ENCODE peak calls at places on chromosome X, in seven cellular contexts. One of them, this sample, is unnamed.

GRCh38 chrX:26783512-26784225 is 567.7 kb downstream of the MAGEB5 start:
- DNase-seq in psoas muscle: no peak
- DNase-seq in thoracic aorta: peak; percentile 2
- DNase-seq in H1: peak; percentile 17
- DNase-seq in ascending aorta: no peak
- DNase-seq in type B pancreatic cell: no peak
- DNase-seq in endothelial cell: no peak
- DNase-seq in this sample: no peak

GRCh38 chrX:63250253-63250868 is 100.8 kb downstream of the SPIN4 start:
- DNase-seq in psoas muscle: no peak
- DNase-seq in thoracic aorta: no peak
- DNase-seq in H1: no peak
- DNase-seq in ascending aorta: no peak
- DNase-seq in type B pancreatic cell: no peak
- DNase-seq in endothelial cell: peak; percentile 48
- DNase-seq in this sample: peak; percentile 24

GRCh38 chrX:16822723-16823122 is 36.5 kb downstream of the TXLNG start:
- DNase-seq in psoas muscle: no peak
- DNase-seq in thoracic aorta: no peak
- DNase-seq in H1: no peak
- DNase-seq in ascending aorta: no peak
- DNase-seq in type B pancreatic cell: no peak
- DNase-seq in endothelial cell: no peak
- DNase-seq in this sample: no peak

GRCh38 chrX:48972214-48973164 is 845 bp upstream of the KCND1 start:
- DNase-seq in psoas muscle: peak; percentile 27
- DNase-seq in thoracic aorta: no peak
- DNase-seq in H1: no peak
- DNase-seq in ascending aorta: peak; percentile 67
- DNase-seq in type B pancreatic cell: no peak
- DNase-seq in endothelial cell: peak; percentile 41
- DNase-seq in this sample: peak; percentile 40

GRCh38 chrX:123740006-123740405 is 7.2 kb upstream of the THOC2 start:
- DNase-seq in psoas muscle: no peak
- DNase-seq in thoracic aorta: no peak
- DNase-seq in H1: no peak
- DNase-seq in ascending aorta: no peak
- DNase-seq in type B pancreatic cell: no peak
- DNase-seq in endothelial cell: no peak
- DNase-seq in this sample: no peak

GRCh38 chrX:115650916-115651315 is 89.9 kb downstream of the PLS3 start:
- DNase-seq in psoas muscle: no peak
- DNase-seq in thoracic aorta: no peak
- DNase-seq in H1: no peak
- DNase-seq in ascending aorta: no peak
- DNase-seq in type B pancreatic cell: no peak
- DNase-seq in endothelial cell: peak; percentile 45
- DNase-seq in this sample: no peak

GRCh38 chrX:48677456-48678030 is 6.1 kb upstream of the WAS start:
- DNase-seq in psoas muscle: no peak
- DNase-seq in thoracic aorta: no peak
- DNase-seq in H1: no peak
- DNase-seq in ascending aorta: no peak
- DNase-seq in type B pancreatic cell: no peak
- DNase-seq in endothelial cell: no peak
- DNase-seq in this sample: no peak

GRCh38 chrX:67720344-67720743 is 176.5 kb downstream of the AR start:
- DNase-seq in psoas muscle: no peak
- DNase-seq in thoracic aorta: no peak
- DNase-seq in H1: no peak
- DNase-seq in ascending aorta: no peak
- DNase-seq in type B pancreatic cell: no peak
- DNase-seq in endothelial cell: no peak
- DNase-seq in this sample: no peak

GRCh38 chrX:110568396-110568795 is 209.7 kb downstream of the RTL9 start:
- DNase-seq in psoas muscle: no peak
- DNase-seq in thoracic aorta: no peak
- DNase-seq in H1: no peak
- DNase-seq in ascending aorta: no peak
- DNase-seq in type B pancreatic cell: no peak
- DNase-seq in endothelial cell: no peak
- DNase-seq in this sample: no peak

DNA sequence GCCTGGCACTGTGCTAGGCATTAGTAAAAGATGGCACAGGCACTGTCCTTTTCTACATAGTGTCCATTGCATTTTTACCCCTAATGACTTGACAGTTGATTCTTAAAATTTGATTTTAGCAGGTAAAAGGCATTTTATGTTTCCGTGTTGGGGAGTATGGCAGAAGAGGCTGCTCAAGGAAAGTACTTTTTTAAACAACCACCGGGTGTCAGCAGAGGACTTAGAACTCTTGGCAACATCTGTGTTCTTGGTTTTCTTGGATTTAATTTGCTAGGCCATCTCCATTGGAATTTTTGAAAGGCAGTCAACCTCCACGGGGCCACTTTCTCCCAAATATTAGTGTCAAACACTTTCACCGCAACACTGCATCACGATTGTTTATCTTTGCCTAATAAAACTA is 102.9 kb downstream of the TSPAN7 start:
- DNase-seq in psoas muscle: no peak
- DNase-seq in thoracic aorta: no peak
- DNase-seq in H1: no peak
- DNase-seq in ascending aorta: no peak
- DNase-seq in type B pancreatic cell: no peak
- DNase-seq in endothelial cell: peak; percentile 14
- DNase-seq in this sample: no peak
- TF ChIP-seq CTCF in psoas muscle: peak; percentile 37
- TF ChIP-seq CTCF in thoracic aorta: peak; percentile 22
- TF ChIP-seq CTCF in H1: peak; percentile 29
- TF ChIP-seq CTCF in ascending aorta: peak; percentile 17
- TF ChIP-seq CTCF in type B pancreatic cell: peak; percentile 74
- TF ChIP-seq CTCF in endothelial cell: no peak
- TF ChIP-seq CTCF in this sample: peak; percentile 33

DNA sequence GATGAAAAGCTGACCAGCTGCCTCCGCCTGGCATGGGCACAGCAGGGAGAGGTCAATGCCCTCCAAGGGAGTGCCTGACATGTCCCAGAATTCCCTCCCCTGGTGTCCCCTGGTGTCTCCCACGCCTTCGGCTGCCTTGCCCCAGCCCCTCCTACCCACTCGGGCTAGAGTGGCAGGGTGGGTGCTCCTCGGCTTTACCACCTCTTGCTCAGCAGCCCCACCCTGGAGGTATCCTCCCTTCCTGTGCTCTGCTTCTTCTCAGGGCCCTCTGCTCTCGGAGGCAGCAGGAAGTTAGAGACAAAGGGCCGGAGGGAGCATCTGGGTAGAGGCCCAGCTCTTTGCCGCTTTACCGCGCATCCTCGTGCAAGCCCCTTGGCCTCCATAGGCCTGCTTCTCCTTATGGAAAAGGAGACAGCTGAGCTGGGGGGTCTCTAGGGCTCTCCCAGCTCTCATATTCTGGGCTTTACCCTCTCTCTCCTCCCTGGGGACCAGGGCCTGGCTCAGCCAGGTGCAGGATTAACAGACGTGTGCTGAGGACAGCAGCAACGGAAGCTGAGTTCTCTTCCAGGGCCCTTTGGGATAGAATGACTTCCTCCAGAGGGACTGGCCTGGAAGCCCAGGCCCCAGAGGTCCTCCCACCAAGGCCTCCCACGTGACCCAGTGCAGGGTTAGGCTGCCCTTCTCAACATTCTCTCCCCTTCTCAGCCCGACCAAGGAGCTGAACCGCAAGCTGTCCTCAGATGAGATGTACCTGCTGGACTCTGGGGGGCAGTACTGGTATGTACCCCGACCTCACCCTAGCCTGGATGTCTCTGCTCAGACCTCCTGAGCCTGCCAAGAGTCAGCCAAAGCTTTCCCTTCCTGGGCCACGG is 17.2 kb downstream of the XPNPEP2 start:
- DNase-seq in psoas muscle: no peak
- DNase-seq in thoracic aorta: no peak
- DNase-seq in H1: no peak
- DNase-seq in ascending aorta: no peak
- DNase-seq in type B pancreatic cell: no peak
- DNase-seq in endothelial cell: no peak
- DNase-seq in this sample: peak; percentile 45
- TF ChIP-seq CTCF in psoas muscle: no peak
- TF ChIP-seq CTCF in thoracic aorta: no peak
- TF ChIP-seq CTCF in H1: peak; percentile 65
- TF ChIP-seq CTCF in ascending aorta: no peak
- TF ChIP-seq CTCF in type B pancreatic cell: no peak
- TF ChIP-seq CTCF in endothelial cell: no peak
- TF ChIP-seq CTCF in this sample: peak; percentile 21

GRCh38 chrX:47190445-47191269 is 3.0 kb upstream of the UBA1 start:
- DNase-seq in psoas muscle: peak; percentile 88
- DNase-seq in thoracic aorta: peak; percentile 63
- DNase-seq in H1: peak; percentile 57
- DNase-seq in ascending aorta: peak; percentile 90
- DNase-seq in type B pancreatic cell: peak; percentile 87
- DNase-seq in endothelial cell: peak; percentile 78
- DNase-seq in this sample: peak; percentile 88
- TF ChIP-seq CTCF in psoas muscle: no peak
- TF ChIP-seq CTCF in thoracic aorta: no peak
- TF ChIP-seq CTCF in H1: no peak
- TF ChIP-seq CTCF in ascending aorta: no peak
- TF ChIP-seq CTCF in type B pancreatic cell: no peak
- TF ChIP-seq CTCF in endothelial cell: no peak
- TF ChIP-seq CTCF in this sample: no peak

GRCh38 chrX:152850465-152850864 is 19.6 kb downstream of the NSDHL start:
- DNase-seq in psoas muscle: no peak
- DNase-seq in thoracic aorta: no peak
- DNase-seq in H1: no peak
- DNase-seq in ascending aorta: no peak
- DNase-seq in type B pancreatic cell: no peak
- DNase-seq in endothelial cell: no peak
- DNase-seq in this sample: no peak
- TF ChIP-seq CTCF in psoas muscle: no peak
- TF ChIP-seq CTCF in thoracic aorta: no peak
- TF ChIP-seq CTCF in H1: no peak
- TF ChIP-seq CTCF in ascending aorta: no peak
- TF ChIP-seq CTCF in type B pancreatic cell: no peak
- TF ChIP-seq CTCF in endothelial cell: no peak
- TF ChIP-seq CTCF in this sample: no peak

GRCh38 chrX:46916273-46916672 is 4.1 kb downstream of the JADE3 start:
- DNase-seq in psoas muscle: no peak
- DNase-seq in thoracic aorta: no peak
- DNase-seq in H1: no peak
- DNase-seq in ascending aorta: no peak
- DNase-seq in type B pancreatic cell: no peak
- DNase-seq in endothelial cell: no peak
- DNase-seq in this sample: no peak

GRCh38 chrX:46913710-46914109 is 1.5 kb downstream of the JADE3 start:
- DNase-seq in psoas muscle: no peak
- DNase-seq in thoracic aorta: no peak
- DNase-seq in H1: no peak
- DNase-seq in ascending aorta: no peak
- DNase-seq in type B pancreatic cell: no peak
- DNase-seq in endothelial cell: peak; percentile 4
- DNase-seq in this sample: no peak

GRCh38 chrX:46912673-46913491 is 661 bp downstream of the JADE3 start:
- DNase-seq in psoas muscle: peak; percentile 37
- DNase-seq in thoracic aorta: no peak
- DNase-seq in H1: no peak
- DNase-seq in ascending aorta: peak; percentile 64
- DNase-seq in type B pancreatic cell: peak; percentile 71
- DNase-seq in endothelial cell: peak; percentile 61
- DNase-seq in this sample: peak; percentile 54

GRCh38 chrX:46910415-46910814 is 1.8 kb upstream of the JADE3 start:
- DNase-seq in psoas muscle: no peak
- DNase-seq in thoracic aorta: no peak
- DNase-seq in H1: no peak
- DNase-seq in ascending aorta: no peak
- DNase-seq in type B pancreatic cell: no peak
- DNase-seq in endothelial cell: no peak
- DNase-seq in this sample: no peak

DNA sequence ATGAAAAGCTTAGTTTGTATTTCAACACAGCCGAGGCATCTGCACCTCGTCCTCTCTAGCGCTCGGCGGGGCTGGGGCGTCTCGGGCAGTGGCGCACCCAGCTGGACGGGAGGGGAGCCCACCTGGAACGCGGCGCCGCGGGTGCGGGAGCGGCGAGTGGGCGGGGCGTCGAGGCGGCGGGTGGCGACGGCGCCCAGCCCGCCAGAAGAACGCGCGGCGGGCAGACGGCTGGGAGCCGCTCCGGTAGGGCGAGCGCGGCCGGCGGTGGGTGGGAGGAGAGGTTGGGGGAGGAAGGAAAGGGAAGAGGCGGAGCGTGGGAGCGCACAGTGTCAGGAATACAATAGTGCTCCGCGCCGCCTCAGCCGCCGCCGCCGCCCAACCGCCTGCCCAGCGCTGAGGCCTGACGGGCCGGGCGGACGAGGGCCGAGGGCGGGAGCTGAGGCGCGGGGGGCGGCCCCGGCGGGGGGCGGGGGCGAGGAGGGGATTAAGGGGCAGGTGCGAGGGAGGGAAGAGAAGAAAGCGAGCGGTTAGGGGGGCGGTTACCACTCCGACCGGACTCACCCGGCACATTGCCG is at the start of gene JADE3:
- DNase-seq in psoas muscle: peak; percentile 67
- DNase-seq in thoracic aorta: peak; percentile 11
- DNase-seq in H1: peak; percentile 9
- DNase-seq in ascending aorta: peak; percentile 82
- DNase-seq in type B pancreatic cell: peak; percentile 78
- DNase-seq in endothelial cell: peak; percentile 61
- DNase-seq in this sample: peak; percentile 41
- TF ChIP-seq CTCF in psoas muscle: no peak
- TF ChIP-seq CTCF in thoracic aorta: no peak
- TF ChIP-seq CTCF in H1: no peak
- TF ChIP-seq CTCF in ascending aorta: no peak
- TF ChIP-seq CTCF in type B pancreatic cell: no peak
- TF ChIP-seq CTCF in endothelial cell: no peak
- TF ChIP-seq CTCF in this sample: peak; percentile 6

DNA sequence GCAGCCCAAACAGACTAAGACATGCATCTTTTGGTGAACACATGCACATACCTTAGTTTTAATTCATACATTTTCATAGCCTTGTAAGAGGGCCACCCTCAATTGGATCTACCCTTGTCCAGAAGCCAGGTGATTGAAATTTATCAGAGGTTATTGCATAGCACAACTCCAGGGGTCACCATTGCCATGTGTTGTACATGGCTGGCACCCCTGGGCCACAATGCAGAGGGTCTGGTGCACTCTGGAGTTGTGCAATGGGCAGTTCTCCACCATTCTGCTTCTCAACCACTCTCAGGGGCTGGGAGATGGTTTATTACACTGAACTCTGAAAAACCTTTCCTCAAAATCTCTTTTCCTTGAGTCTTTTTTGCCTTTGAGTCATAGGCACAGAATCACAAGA is 184.4 kb upstream of the CXorf66 start:
- DNase-seq in psoas muscle: no peak
- DNase-seq in thoracic aorta: no peak
- DNase-seq in H1: no peak
- DNase-seq in ascending aorta: no peak
- DNase-seq in type B pancreatic cell: no peak
- DNase-seq in endothelial cell: no peak
- DNase-seq in this sample: no peak
- TF ChIP-seq CTCF in psoas muscle: no peak
- TF ChIP-seq CTCF in thoracic aorta: no peak
- TF ChIP-seq CTCF in H1: peak; percentile 41
- TF ChIP-seq CTCF in ascending aorta: no peak
- TF ChIP-seq CTCF in type B pancreatic cell: no peak
- TF ChIP-seq CTCF in endothelial cell: no peak
- TF ChIP-seq CTCF in this sample: no peak

This sample was measured in GM10248.